ENCODE peak calls at places on chromosomes 11 and 22, in five cellular contexts. Y is H1, X is GM12878, V is K562, M is WTC11. N is an unnamed sample.

GRCh38 chr11:17633987-17634775 is 85.2 kb upstream of the MYOD1 start:
- DNase-seq in Y (no peak), X (no peak), V (no peak), M (no peak), N (no peak)

GRCh38 chr11:4092031-4092430 is 2.6 kb upstream of the RRM1 start:
- DNase-seq in Y (no peak), X (no peak), V (peak), M (no peak), N (no peak)

GRCh38 chr11:65786008-65786785 is 666 bp upstream of the OVOL1 start:
- DNase-seq in Y (peak), X (no peak), V (no peak), M (peak), N (no peak)

GRCh38 chr22:24688294-24688693 is 85.3 kb downstream of the GGT1 start:
- DNase-seq in Y (no peak), X (no peak), V (no peak), M (no peak), N (no peak)

GRCh38 chr11:122115520-122116343 is at the start of gene BLID:
- DNase-seq in Y (peak), X (no peak), V (no peak), M (peak), N (peak)

GRCh38 chr22:24335529-24335928 is 64.9 kb downstream of the SPECC1L start:
- DNase-seq in Y (no peak), X (no peak), V (no peak), M (no peak), N (no peak)

GRCh38 chr11:119615003-119615878 is 113.8 kb downstream of the NECTIN1 start:
- DNase-seq in Y (no peak), X (peak), V (no peak), M (no peak), N (peak)

GRCh38 chr22:20957691-20958440 is 9.2 kb upstream of the AIFM3 start:
- DNase-seq in Y (peak), X (no peak), V (no peak), M (peak), N (no peak)

GRCh38 chr11:75583710-75584658 is 21.9 kb downstream of the SERPINH1 start:
- DNase-seq in Y (peak), X (no peak), V (peak), M (peak), N (no peak)

GRCh38 chr11:285894-286220 is 3.1 kb upstream of the PGGHG start:
- DNase-seq in Y (peak), X (no peak), V (no peak), M (no peak), N (no peak)
- TF ChIP-seq ATF2 in Y (no peak), X (no peak), V (no peak), M (no peak), N (no peak)

GRCh38 chr22:49736538-49736937 is 91.1 kb downstream of the BRD1 start:
- DNase-seq in Y (no peak), X (no peak), V (no peak), M (no peak), N (no peak)

GRCh38 chr22:49739138-49739537 is 88.5 kb downstream of the BRD1 start:
- DNase-seq in Y (no peak), X (no peak), V (no peak), M (no peak), N (no peak)

GRCh38 chr22:49737101-49737551 is 90.5 kb downstream of the BRD1 start:
- DNase-seq in Y (no peak), X (no peak), V (no peak), M (no peak), N (no peak)

GRCh38 chr22:49738566-49738965 is 89.1 kb downstream of the BRD1 start:
- DNase-seq in Y (no peak), X (no peak), V (no peak), M (no peak), N (no peak)

DNA sequence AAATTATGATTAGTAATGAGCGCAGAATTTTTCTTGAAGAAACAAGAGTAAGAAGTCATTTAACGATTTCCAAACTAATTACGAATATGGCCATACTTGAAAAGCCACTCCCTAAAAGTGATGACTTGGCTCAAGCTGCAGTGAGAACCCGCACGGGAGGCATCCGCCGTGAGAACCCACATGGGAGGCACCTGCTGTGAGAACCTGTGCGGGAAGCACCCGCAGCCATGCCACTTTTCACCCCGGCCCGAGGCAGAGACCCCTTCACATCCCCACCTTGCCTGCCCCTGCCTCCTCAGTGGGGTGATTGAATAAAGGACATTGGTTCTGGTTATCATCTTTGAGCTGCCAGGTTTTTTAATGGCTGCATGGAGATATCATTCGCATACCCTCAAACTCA is 89.7 kb downstream of the BRD1 start:
- DNase-seq in Y (no peak), X (no peak), V (no peak), M (no peak), N (no peak)
- TF ChIP-seq MAX in Y (no peak), X (no peak), V (no peak), M (no peak), N (no peak)

DNA sequence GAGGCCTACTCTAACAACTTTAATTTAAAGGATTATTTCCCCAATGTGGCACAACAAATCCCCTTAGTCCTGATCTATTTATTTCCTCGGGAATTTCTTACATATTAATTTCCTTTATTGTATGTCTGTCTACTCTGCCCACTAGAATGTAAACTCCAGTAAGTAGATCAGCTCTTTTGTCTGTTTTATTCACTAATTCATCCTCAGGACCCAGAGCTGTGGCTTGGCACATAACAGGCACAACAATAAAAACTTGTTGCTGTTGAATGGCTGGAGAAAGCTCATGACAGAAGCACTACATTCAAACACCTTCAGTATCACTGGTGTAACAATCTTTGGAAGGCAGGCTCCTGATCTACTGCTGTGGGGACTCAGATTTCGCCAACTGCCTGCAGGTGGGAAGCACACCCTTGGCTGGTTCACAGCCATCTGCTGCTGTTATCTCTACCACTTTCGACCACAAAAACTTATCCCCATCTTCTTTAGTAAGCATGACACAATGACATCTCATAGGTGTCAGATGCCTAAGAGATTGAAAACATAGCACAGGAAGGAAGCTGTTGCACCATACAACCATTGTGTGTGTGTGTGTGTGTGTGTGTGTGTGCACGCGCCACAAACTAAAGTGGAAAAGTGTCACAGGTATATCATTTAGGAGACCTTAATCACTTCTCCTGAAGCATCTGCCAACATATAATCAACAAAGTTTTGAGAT is 11.9 kb downstream of the HIRA start:
- DNase-seq in Y (no peak), X (peak), V (peak), M (no peak), N (no peak)
- TF ChIP-seq ATF2 in Y (no peak), X (peak), V (no peak), M (no peak), N (no peak)

DNA sequence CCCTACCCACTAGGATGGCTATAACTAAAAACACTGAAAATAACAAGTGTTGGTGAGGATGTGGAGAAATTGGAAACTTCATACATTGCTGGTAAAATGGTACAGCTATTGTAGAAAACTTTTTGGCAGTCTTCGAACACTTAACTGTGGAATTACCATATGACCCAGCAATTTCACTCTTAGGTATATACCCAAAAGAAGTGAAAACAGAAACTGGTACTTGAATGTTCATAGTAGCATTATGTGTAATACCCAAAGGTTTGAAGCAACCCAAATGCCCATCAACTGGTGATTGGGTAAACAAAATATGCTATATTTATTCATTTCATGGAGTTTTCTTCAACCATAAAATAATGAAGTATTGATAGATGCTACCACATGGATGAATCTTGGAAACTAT is 40.7 kb upstream of the FTH1 start:
- DNase-seq in Y (no peak), X (no peak), V (no peak), M (no peak), N (no peak)
- TF ChIP-seq MAX in Y (no peak), X (no peak), V (no peak), M (no peak), N (no peak)

GRCh38 chr11:14973621-14974020 is 1.5 kb upstream of the CALCA start:
- DNase-seq in Y (peak), X (no peak), V (no peak), M (peak), N (no peak)
- TF ChIP-seq ATF2 in Y (no peak), X (no peak), V (no peak), M (no peak), N (no peak)

GRCh38 chr11:44775366-44776356 is 48.9 kb downstream of the TSPAN18 start:
- DNase-seq in Y (peak), X (no peak), V (peak), M (peak), N (peak)
- TF ChIP-seq MAX in Y (no peak), X (no peak), V (no peak), M (no peak), N (no peak)

DNA sequence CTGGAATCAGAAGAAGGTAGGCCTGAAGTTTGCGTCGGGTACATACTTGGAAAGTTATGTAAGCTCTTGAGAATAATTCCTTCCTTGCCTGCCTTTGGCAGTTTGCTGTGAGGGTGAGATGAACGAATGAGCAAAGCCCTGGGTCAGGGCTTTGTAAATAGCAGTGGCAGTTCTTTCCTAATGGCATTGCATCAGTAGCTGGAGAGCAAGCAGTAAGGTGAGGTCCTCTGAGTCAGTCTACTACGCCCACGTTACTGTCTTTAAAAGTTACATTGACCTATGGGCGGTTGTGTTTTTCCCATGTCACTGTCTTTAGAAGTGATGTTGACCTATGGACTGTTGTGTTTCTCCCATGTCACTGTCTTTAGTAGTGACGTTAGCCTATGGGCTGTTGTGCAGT is 179.1 kb upstream of the E2F8 start:
- DNase-seq in Y (no peak), X (no peak), V (no peak), M (no peak), N (no peak)
- TF ChIP-seq ATF2 in Y (no peak), X (no peak), V (no peak), M (no peak), N (no peak)

N was measured in HepG2.